ENCODE peak calls at places on chromosomes 6 and 20, in four cellular contexts. One of them, this sample, is unnamed.

GRCh38 chr6:130838971-130839370 is 11.8 kb downstream of the SMLR1 start:
- DNase-seq in heart right ventricle: no peak
- DNase-seq in ascending aorta: no peak
- DNase-seq in IMR-90: no peak
- DNase-seq in this sample: no peak

GRCh38 chr6:160950507-160950906 is 41.1 kb upstream of the MAP3K4 start:
- DNase-seq in heart right ventricle: no peak
- DNase-seq in ascending aorta: no peak
- DNase-seq in IMR-90: peak; percentile 44
- DNase-seq in this sample: peak; percentile 80

GRCh38 chr20:22462975-22463914 is 121.1 kb downstream of the FOXA2 start:
- DNase-seq in heart right ventricle: no peak
- DNase-seq in ascending aorta: no peak
- DNase-seq in IMR-90: no peak
- DNase-seq in this sample: no peak

GRCh38 chr6:142566628-142567396 is 265.0 kb downstream of the ADGRG6 start:
- DNase-seq in heart right ventricle: no peak
- DNase-seq in ascending aorta: no peak
- DNase-seq in IMR-90: peak; percentile 47
- DNase-seq in this sample: peak; percentile 48

GRCh38 chr6:42378125-42378524 is 73.6 kb downstream of the TRERF1 start:
- DNase-seq in heart right ventricle: no peak
- DNase-seq in ascending aorta: no peak
- DNase-seq in IMR-90: no peak
- DNase-seq in this sample: no peak

GRCh38 chr6:156658186-156658585 is 119.0 kb upstream of the ARID1B start:
- DNase-seq in heart right ventricle: no peak
- DNase-seq in ascending aorta: no peak
- DNase-seq in IMR-90: peak; percentile 80
- DNase-seq in this sample: no peak

GRCh38 chr6:7143161-7143974 is 35.6 kb downstream of the RREB1 start:
- DNase-seq in heart right ventricle: no peak
- DNase-seq in ascending aorta: no peak
- DNase-seq in IMR-90: no peak
- DNase-seq in this sample: no peak

GRCh38 chr6:137903933-137904821 is 37.1 kb downstream of the TNFAIP3 start:
- DNase-seq in heart right ventricle: no peak
- DNase-seq in ascending aorta: no peak
- DNase-seq in IMR-90: peak; percentile 52
- DNase-seq in this sample: no peak

GRCh38 chr6:49632712-49633111 is 3.9 kb downstream of the RHAG start:
- DNase-seq in heart right ventricle: no peak
- DNase-seq in ascending aorta: no peak
- DNase-seq in IMR-90: no peak
- DNase-seq in this sample: no peak

GRCh38 chr6:166955121-166955864 is 1.1 kb downstream of the RNASET2 start:
- DNase-seq in heart right ventricle: peak; percentile 24
- DNase-seq in ascending aorta: no peak
- DNase-seq in IMR-90: no peak
- DNase-seq in this sample: no peak

GRCh38 chr20:7579888-7580287 is 360.4 kb downstream of the HAO1 start:
- DNase-seq in heart right ventricle: no peak
- DNase-seq in ascending aorta: no peak
- DNase-seq in IMR-90: no peak
- DNase-seq in this sample: no peak

GRCh38 chr20:40249805-40250204 is 439.2 kb downstream of the MAFB start:
- DNase-seq in heart right ventricle: no peak
- DNase-seq in ascending aorta: no peak
- DNase-seq in IMR-90: no peak
- DNase-seq in this sample: no peak

GRCh38 chr6:126824815-126825214 is 293.7 kb upstream of the RSPO3 start:
- DNase-seq in heart right ventricle: no peak
- DNase-seq in ascending aorta: no peak
- DNase-seq in IMR-90: no peak
- DNase-seq in this sample: no peak

GRCh38 chr6:101401792-101402617 is 8.5 kb downstream of the GRIK2 start:
- DNase-seq in heart right ventricle: peak; percentile 24
- DNase-seq in ascending aorta: no peak
- DNase-seq in IMR-90: peak; percentile 46
- DNase-seq in this sample: no peak

GRCh38 chr6:5786321-5787053 is 220.2 kb downstream of the NRN1 start:
- DNase-seq in heart right ventricle: no peak
- DNase-seq in ascending aorta: no peak
- DNase-seq in IMR-90: no peak
- DNase-seq in this sample: no peak

GRCh38 chr20:41697861-41698559 is 79.8 kb upstream of the CHD6 start:
- DNase-seq in heart right ventricle: no peak
- DNase-seq in ascending aorta: no peak
- DNase-seq in IMR-90: peak; percentile 37
- DNase-seq in this sample: no peak

GRCh38 chr6:123091896-123092271 is 95.8 kb downstream of the CLVS2 start:
- DNase-seq in heart right ventricle: no peak
- DNase-seq in ascending aorta: no peak
- DNase-seq in IMR-90: no peak
- DNase-seq in this sample: no peak

GRCh38 chr20:61850926-61851900 is 214.5 kb downstream of the TAF4 start:
- DNase-seq in heart right ventricle: no peak
- DNase-seq in ascending aorta: no peak
- DNase-seq in IMR-90: peak; percentile 15
- DNase-seq in this sample: no peak

GRCh38 chr6:136744889-136745288 is 47.4 kb downstream of the MAP3K5 start:
- DNase-seq in heart right ventricle: no peak
- DNase-seq in ascending aorta: no peak
- DNase-seq in IMR-90: no peak
- DNase-seq in this sample: no peak

GRCh38 chr6:130147151-130147550 is 75.6 kb downstream of the SAMD3 start:
- DNase-seq in heart right ventricle: no peak
- DNase-seq in ascending aorta: no peak
- DNase-seq in IMR-90: no peak
- DNase-seq in this sample: no peak

GRCh38 chr6:106728296-106728870 is 99.0 kb downstream of the QRSL1 start:
- DNase-seq in heart right ventricle: no peak
- DNase-seq in ascending aorta: no peak
- DNase-seq in IMR-90: no peak
- DNase-seq in this sample: no peak

GRCh38 chr6:112298021-112298745 is 43.8 kb upstream of the LAMA4 start:
- DNase-seq in heart right ventricle: no peak
- DNase-seq in ascending aorta: no peak
- DNase-seq in IMR-90: peak; percentile 97
- DNase-seq in this sample: no peak

GRCh38 chr6:130675072-130675471 is 152.1 kb upstream of the SMLR1 start:
- DNase-seq in heart right ventricle: no peak
- DNase-seq in ascending aorta: no peak
- DNase-seq in IMR-90: peak; percentile 84
- DNase-seq in this sample: no peak

GRCh38 chr6:169205176-169206160 is 48.2 kb downstream of the THBS2 start:
- DNase-seq in heart right ventricle: no peak
- DNase-seq in ascending aorta: no peak
- DNase-seq in IMR-90: peak; percentile 79
- DNase-seq in this sample: no peak

GRCh38 chr20:13758884-13759283 is 25.8 kb downstream of the ESF1 start:
- DNase-seq in heart right ventricle: no peak
- DNase-seq in ascending aorta: no peak
- DNase-seq in IMR-90: no peak
- DNase-seq in this sample: no peak

GRCh38 chr20:47427067-47427466 is 70.6 kb upstream of the ZMYND8 start:
- DNase-seq in heart right ventricle: no peak
- DNase-seq in ascending aorta: no peak
- DNase-seq in IMR-90: no peak
- DNase-seq in this sample: no peak

GRCh38 chr20:21182832-21183563 is 57.1 kb downstream of the KIZ start:
- DNase-seq in heart right ventricle: no peak
- DNase-seq in ascending aorta: no peak
- DNase-seq in IMR-90: peak; percentile 88
- DNase-seq in this sample: peak; percentile 72

GRCh38 chr20:6768228-6769185 is 1.0 kb downstream of the BMP2 start:
- DNase-seq in heart right ventricle: peak; percentile 28
- DNase-seq in ascending aorta: no peak
- DNase-seq in IMR-90: peak; percentile 4
- DNase-seq in this sample: peak; percentile 60

GRCh38 chr6:34529665-34530327 is 26.3 kb downstream of the SPDEF start:
- DNase-seq in heart right ventricle: no peak
- DNase-seq in ascending aorta: no peak
- DNase-seq in IMR-90: no peak
- DNase-seq in this sample: no peak

GRCh38 chr6:63817492-63818050 is 182.0 kb downstream of the PHF3 start:
- DNase-seq in heart right ventricle: no peak
- DNase-seq in ascending aorta: no peak
- DNase-seq in IMR-90: no peak
- DNase-seq in this sample: no peak

GRCh38 chr20:63125893-63126601 is 89.9 kb downstream of the YTHDF1 start:
- DNase-seq in heart right ventricle: no peak
- DNase-seq in ascending aorta: no peak
- DNase-seq in IMR-90: no peak
- DNase-seq in this sample: no peak

GRCh38 chr6:108689279-108690161 is 128.8 kb downstream of the FOXO3 start:
- DNase-seq in heart right ventricle: peak; percentile 84
- DNase-seq in ascending aorta: peak; percentile 87
- DNase-seq in IMR-90: peak; percentile 94
- DNase-seq in this sample: no peak

GRCh38 chr6:31350973-31351733 is 5.8 kb downstream of the HLA-B start:
- DNase-seq in heart right ventricle: no peak
- DNase-seq in ascending aorta: no peak
- DNase-seq in IMR-90: no peak
- DNase-seq in this sample: no peak

GRCh38 chr6:36906539-36906938 is 20.8 kb downstream of the C6orf89 start:
- DNase-seq in heart right ventricle: peak; percentile 67
- DNase-seq in ascending aorta: no peak
- DNase-seq in IMR-90: no peak
- DNase-seq in this sample: no peak

GRCh38 chr6:86869500-86869899 is 67.8 kb upstream of the HTR1E start:
- DNase-seq in heart right ventricle: no peak
- DNase-seq in ascending aorta: no peak
- DNase-seq in IMR-90: no peak
- DNase-seq in this sample: no peak

GRCh38 chr6:86871681-86872080 is 65.6 kb upstream of the HTR1E start:
- DNase-seq in heart right ventricle: no peak
- DNase-seq in ascending aorta: no peak
- DNase-seq in IMR-90: no peak
- DNase-seq in this sample: no peak
- H3K9me3 ChIP-seq in heart right ventricle: no peaks in the 10 kb centered on the region
- H3K9me3 ChIP-seq in ascending aorta: peaks cover 6% of the 10 kb centered on the region
- H3K9me3 ChIP-seq in IMR-90: peaks cover 11% of the 10 kb centered on the region
- H3K9me3 ChIP-seq in this sample: no peaks in the 10 kb centered on the region

GRCh38 chr6:33430334-33430733 is 10.5 kb downstream of the SYNGAP1 start:
- DNase-seq in heart right ventricle: no peak
- DNase-seq in ascending aorta: no peak
- DNase-seq in IMR-90: no peak
- DNase-seq in this sample: no peak

GRCh38 chr6:33430991-33431879 is 11.4 kb downstream of the SYNGAP1 start:
- DNase-seq in heart right ventricle: peak; percentile 57
- DNase-seq in ascending aorta: no peak
- DNase-seq in IMR-90: peak; percentile 65
- DNase-seq in this sample: no peak

GRCh38 chr6:33428891-33429744 is 9.3 kb downstream of the SYNGAP1 start:
- DNase-seq in heart right ventricle: no peak
- DNase-seq in ascending aorta: no peak
- DNase-seq in IMR-90: no peak
- DNase-seq in this sample: no peak

GRCh38 chr6:33428219-33428890 is 8.5 kb downstream of the SYNGAP1 start:
- DNase-seq in heart right ventricle: no peak
- DNase-seq in ascending aorta: no peak
- DNase-seq in IMR-90: no peak
- DNase-seq in this sample: no peak

GRCh38 chr6:33429745-33430042 is 9.8 kb downstream of the SYNGAP1 start:
- DNase-seq in heart right ventricle: no peak
- DNase-seq in ascending aorta: no peak
- DNase-seq in IMR-90: no peak
- DNase-seq in this sample: no peak
- H3K4me3 ChIP-seq in heart right ventricle: no peak overlapping the region
- H3K4me3 ChIP-seq in ascending aorta: no peak overlapping the region
- H3K4me3 ChIP-seq in IMR-90: no peak overlapping the region
- H3K4me3 ChIP-seq in this sample: no peak overlapping the region

DNA sequence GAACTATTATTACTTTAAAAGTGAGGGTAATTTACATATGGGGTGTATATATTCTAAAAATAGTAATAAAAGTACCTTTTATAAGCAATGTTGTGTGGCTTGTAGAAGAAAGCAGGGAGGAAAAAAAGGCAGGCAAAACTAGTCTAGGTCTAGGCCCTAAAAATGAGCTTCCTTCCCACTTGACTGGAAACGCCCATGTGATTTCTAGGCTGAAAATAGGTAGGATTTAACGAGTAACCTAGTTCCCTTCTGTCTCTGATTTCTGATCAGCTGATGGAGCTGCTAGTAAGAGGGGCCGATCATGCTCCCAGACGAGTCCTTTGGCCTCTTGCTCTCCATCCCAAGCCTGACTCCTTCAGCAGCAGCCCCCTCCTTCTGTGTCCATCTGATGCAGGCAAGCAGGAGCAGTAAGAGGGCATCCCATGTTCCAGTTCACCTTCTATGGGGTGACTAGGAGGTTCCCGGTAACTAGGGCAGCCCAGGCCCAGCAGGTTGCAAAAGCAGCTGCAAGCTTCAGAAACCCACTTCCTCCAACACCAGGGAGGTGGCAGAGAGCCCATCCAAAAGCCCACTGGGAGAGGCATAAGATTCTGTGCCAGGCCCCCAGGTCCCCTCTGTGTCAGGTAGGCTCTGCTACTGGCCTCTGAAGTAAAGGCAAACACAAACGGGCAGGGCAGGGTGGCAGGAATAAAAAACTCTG is 24.4 kb downstream of the TBC1D20 start:
- DNase-seq in heart right ventricle: no peak
- DNase-seq in ascending aorta: no peak
- DNase-seq in IMR-90: no peak
- DNase-seq in this sample: no peak
- H3K36me3 ChIP-seq in heart right ventricle: peaks cover 91% of the 10 kb centered on the region
- H3K36me3 ChIP-seq in ascending aorta: peaks cover 85% of the 10 kb centered on the region
- H3K36me3 ChIP-seq in IMR-90: peaks cover 72% of the 10 kb centered on the region
- H3K36me3 ChIP-seq in this sample: peaks cover 88% of the 10 kb centered on the region

GRCh38 chr20:56178219-56178618 is 70.3 kb upstream of the MC3R start:
- DNase-seq in heart right ventricle: no peak
- DNase-seq in ascending aorta: no peak
- DNase-seq in IMR-90: no peak
- DNase-seq in this sample: no peak

GRCh38 chr20:56181593-56181992 is 66.9 kb upstream of the MC3R start:
- DNase-seq in heart right ventricle: no peak
- DNase-seq in ascending aorta: no peak
- DNase-seq in IMR-90: no peak
- DNase-seq in this sample: no peak

GRCh38 chr20:56175884-56176283 is 72.6 kb upstream of the MC3R start:
- DNase-seq in heart right ventricle: no peak
- DNase-seq in ascending aorta: no peak
- DNase-seq in IMR-90: no peak
- DNase-seq in this sample: no peak

GRCh38 chr20:56174416-56174815 is 74.1 kb upstream of the MC3R start:
- DNase-seq in heart right ventricle: no peak
- DNase-seq in ascending aorta: no peak
- DNase-seq in IMR-90: no peak
- DNase-seq in this sample: no peak

DNA sequence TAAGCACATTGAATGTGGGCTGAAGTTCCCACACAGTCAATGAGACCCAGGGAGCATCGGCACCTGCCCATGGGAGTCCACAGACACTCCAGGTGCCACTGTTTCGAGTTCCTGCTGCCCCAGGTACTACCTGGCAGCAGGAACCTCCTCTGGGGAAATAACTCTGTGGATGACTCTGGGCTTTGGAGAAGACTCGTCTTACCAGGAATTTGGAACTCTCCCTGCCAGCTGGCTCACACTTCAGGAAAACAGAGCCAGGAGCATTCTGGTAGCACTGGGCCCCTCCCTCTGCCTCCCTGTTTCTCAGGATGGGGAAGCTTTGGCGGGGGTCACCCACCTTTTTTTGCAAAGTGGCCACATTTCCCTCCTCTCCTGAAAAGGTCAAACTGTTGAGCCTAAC is 69.5 kb upstream of the MC3R start:
- DNase-seq in heart right ventricle: no peak
- DNase-seq in ascending aorta: no peak
- DNase-seq in IMR-90: no peak
- DNase-seq in this sample: no peak
- H3K9me3 ChIP-seq in heart right ventricle: no peaks in the 10 kb centered on the region
- H3K9me3 ChIP-seq in ascending aorta: no peaks in the 10 kb centered on the region
- H3K9me3 ChIP-seq in IMR-90: peaks cover 14% of the 10 kb centered on the region
- H3K9me3 ChIP-seq in this sample: no peaks in the 10 kb centered on the region

This sample was measured in SJSA1.